ENCODE peak calls at places on chromosomes 1 and 21, in five cellular contexts. U is upper lobe of right lung, S is cardiac muscle cell, N is adrenal gland, V is GM23338. D is an unnamed sample.

GRCh38 chr1:24351918-24352637 is 32.9 kb downstream of the GRHL3 start:
- DNase-seq in U (no peak), S (no peak), N (no peak), V (no peak), D (no peak)

GRCh38 chr1:234989479-234990327 is 138.9 kb downstream of the TOMM20 start:
- DNase-seq in U (no peak), S (no peak), N (peak; percentile 46), V (no peak), D (no peak)

GRCh38 chr1:76090284-76091180 is 16.0 kb downstream of the ST6GALNAC3 start:
- DNase-seq in U (no peak), S (no peak), N (no peak), V (no peak), D (peak; percentile 40)

GRCh38 chr1:37630426-37631038 is 4.2 kb downstream of the RSPO1 start:
- DNase-seq in U (no peak), S (no peak), N (no peak), V (no peak), D (no peak)

GRCh38 chr21:33441489-33442477 is 38.0 kb downstream of the TMEM50B start:
- DNase-seq in U (no peak), S (peak; percentile 32), N (peak; percentile 76), V (no peak), D (peak; percentile 67)

GRCh38 chr1:215185067-215185620 is 102.6 kb downstream of the KCNK2 start:
- DNase-seq in U (no peak), S (no peak), N (no peak), V (no peak), D (no peak)

GRCh38 chr1:111769517-111770146 is 13.9 kb downstream of the DDX20 start:
- DNase-seq in U (no peak), S (peak; percentile 55), N (peak; percentile 64), V (peak; percentile 66), D (peak; percentile 55)

GRCh38 chr1:7509593-7509992 is 261.5 kb upstream of the VAMP3 start:
- DNase-seq in U (no peak), S (no peak), N (no peak), V (no peak), D (no peak)

GRCh38 chr21:41895643-41896493 is 16.7 kb upstream of the PRDM15 start:
- DNase-seq in U (no peak), S (no peak), N (no peak), V (peak; percentile 56), D (no peak)

GRCh38 chr1:189606795-189607476 is 870.7 kb downstream of the BRINP3 start:
- DNase-seq in U (no peak), S (no peak), N (no peak), V (no peak), D (no peak)

GRCh38 chr1:53826367-53826766 is 11.7 kb downstream of the NDC1 start:
- DNase-seq in U (no peak), S (no peak), N (no peak), V (peak; percentile 16), D (no peak)

GRCh38 chr1:242811092-242811840 is 286.8 kb upstream of the PLD5 start:
- DNase-seq in U (no peak), S (no peak), N (no peak), V (no peak), D (no peak)

GRCh38 chr1:228429698-228430097 is 13.0 kb upstream of the TRIM17 start:
- DNase-seq in U (no peak), S (no peak), N (no peak), V (no peak), D (no peak)

GRCh38 chr1:40697436-40697835 is 5.9 kb downstream of the NFYC start:
- DNase-seq in U (no peak), S (no peak), N (no peak), V (no peak), D (no peak)

GRCh38 chr1:185342017-185342416 is 25.0 kb upstream of the IVNS1ABP start:
- DNase-seq in U (no peak), S (no peak), N (no peak), V (no peak), D (no peak)

GRCh38 chr1:46520063-46520911 is 30.7 kb downstream of the DMBX1 start:
- DNase-seq in U (peak; percentile 76), S (peak; percentile 82), N (no peak), V (peak; percentile 64), D (no peak)

GRCh38 chr1:113912594-113913311 is 7.6 kb downstream of the DCLRE1B start:
- DNase-seq in U (no peak), S (no peak), N (peak; percentile 62), V (no peak), D (peak; percentile 22)

GRCh38 chr1:231053493-231054162 is 13.6 kb upstream of the FAM89A start:
- DNase-seq in U (no peak), S (no peak), N (peak; percentile 90), V (no peak), D (peak; percentile 79)

GRCh38 chr1:182974792-182975191 is 21.8 kb upstream of the SHCBP1L start:
- DNase-seq in U (no peak), S (no peak), N (no peak), V (peak; percentile 21), D (no peak)

GRCh38 chr1:178560871-178561376 is 48.0 kb downstream of the TEX35 start:
- DNase-seq in U (no peak), S (no peak), N (no peak), V (no peak), D (no peak)

GRCh38 chr1:84715620-84716019 is 25.4 kb upstream of the SSX2IP start:
- DNase-seq in U (no peak), S (no peak), N (peak; percentile 58), V (no peak), D (no peak)

GRCh38 chr1:117595993-117596720 is 9.7 kb upstream of the TENT5C start:
- DNase-seq in U (peak; percentile 21), S (no peak), N (no peak), V (no peak), D (no peak)

GRCh38 chr1:212792396-212792908 is 758 bp downstream of the TATDN3 start:
- DNase-seq in U (no peak), S (no peak), N (no peak), V (no peak), D (no peak)

GRCh38 chr1:78839704-78840277 is 166.7 kb downstream of the ADGRL4 start:
- DNase-seq in U (no peak), S (peak; percentile 66), N (peak; percentile 57), V (peak; percentile 74), D (peak; percentile 38)

GRCh38 chr1:185961664-185962063 is 227.5 kb downstream of the HMCN1 start:
- DNase-seq in U (no peak), S (no peak), N (no peak), V (no peak), D (no peak)

GRCh38 chr1:84855168-84855567 is 37.8 kb downstream of the LPAR3 start:
- DNase-seq in U (no peak), S (no peak), N (no peak), V (no peak), D (no peak)

GRCh38 chr1:90175490-90176157 is 180.7 kb downstream of the ZNF326 start:
- DNase-seq in U (no peak), S (no peak), N (no peak), V (no peak), D (no peak)

GRCh38 chr1:153617677-153618076 is 1.6 kb upstream of the S100A14 start:
- DNase-seq in U (no peak), S (no peak), N (peak; percentile 89), V (peak; percentile 60), D (peak; percentile 82)

DNA sequence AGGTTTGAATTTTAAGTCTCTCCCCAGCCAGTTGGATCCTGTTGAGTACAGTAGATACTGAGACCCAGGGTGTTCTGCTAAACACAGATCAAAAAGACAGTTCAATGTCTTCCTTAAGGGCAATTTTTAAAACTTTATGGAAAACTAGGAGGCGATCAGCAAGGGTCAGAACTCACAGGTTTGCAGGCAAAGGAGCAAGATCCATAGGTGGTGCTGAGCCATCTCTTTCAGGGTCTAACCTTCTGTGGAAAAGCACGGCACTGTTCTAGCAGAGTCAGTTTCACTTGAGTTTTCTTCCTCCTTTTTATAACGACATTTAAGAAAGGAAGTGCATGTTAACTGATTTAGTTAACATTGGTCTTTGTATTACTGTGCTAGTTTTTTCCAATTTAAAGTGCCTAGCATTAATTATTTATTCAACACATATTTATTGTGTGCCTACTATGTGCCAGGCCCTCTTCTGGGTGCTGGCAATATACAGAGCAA is at the start of gene CD84:
- DNase-seq in U (no peak), S (no peak), N (no peak), V (no peak), D (no peak)
- H3K4me3 ChIP-seq in U (peak within 1 kb of the TSS; percentile 43), S (no peak within 1 kb of the TSS), N (no peak within 1 kb of the TSS), V (no peak within 1 kb of the TSS), D (no peak within 1 kb of the TSS)

GRCh38 chr1:221449194-221449593 is 292.7 kb downstream of the DUSP10 start:
- DNase-seq in U (no peak), S (no peak), N (no peak), V (no peak), D (no peak)

GRCh38 chr1:221439734-221440436 is 302.0 kb downstream of the DUSP10 start:
- DNase-seq in U (no peak), S (no peak), N (no peak), V (no peak), D (no peak)

GRCh38 chr1:221440658-221441057 is 301.2 kb downstream of the DUSP10 start:
- DNase-seq in U (no peak), S (peak; percentile 55), N (no peak), V (no peak), D (no peak)

GRCh38 chr1:221442056-221442455 is 299.8 kb downstream of the DUSP10 start:
- DNase-seq in U (no peak), S (no peak), N (no peak), V (no peak), D (no peak)

DNA sequence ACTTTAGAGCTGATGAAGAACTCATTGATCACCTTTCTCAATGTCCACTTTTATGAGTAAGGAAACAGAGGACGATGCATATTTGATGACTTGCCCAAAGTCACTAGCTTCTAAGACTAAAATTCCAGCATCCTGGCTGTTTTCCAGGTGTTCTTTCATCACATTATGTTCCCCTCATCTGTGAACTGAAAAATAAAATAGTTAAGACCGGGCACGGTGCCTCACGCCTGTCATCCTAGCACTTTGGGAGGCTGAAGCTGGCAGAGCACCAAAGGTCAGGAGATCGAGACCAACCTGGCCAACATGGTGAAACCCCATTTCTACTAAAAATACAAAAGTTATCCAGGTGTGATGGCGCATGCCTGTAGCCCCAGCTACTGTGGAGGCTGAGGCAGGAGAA is 297.5 kb downstream of the DUSP10 start:
- DNase-seq in U (no peak), S (no peak), N (no peak), V (no peak), D (no peak)
- H3K27ac ChIP-seq in U (no peak overlapping the region), S (no peak overlapping the region), N (no peak overlapping the region), V (no peak overlapping the region), D (no peak overlapping the region)

GRCh38 chr1:3222042-3222692 is 153.2 kb downstream of the PRDM16 start:
- DNase-seq in U (peak; percentile 81), S (peak; percentile 57), N (no peak), V (no peak), D (peak; percentile 88)
- H3K4me3 ChIP-seq in U (no peak overlapping the region), S (no peak overlapping the region), N (no peak overlapping the region), V (no peak overlapping the region), D (no peak overlapping the region)

DNA sequence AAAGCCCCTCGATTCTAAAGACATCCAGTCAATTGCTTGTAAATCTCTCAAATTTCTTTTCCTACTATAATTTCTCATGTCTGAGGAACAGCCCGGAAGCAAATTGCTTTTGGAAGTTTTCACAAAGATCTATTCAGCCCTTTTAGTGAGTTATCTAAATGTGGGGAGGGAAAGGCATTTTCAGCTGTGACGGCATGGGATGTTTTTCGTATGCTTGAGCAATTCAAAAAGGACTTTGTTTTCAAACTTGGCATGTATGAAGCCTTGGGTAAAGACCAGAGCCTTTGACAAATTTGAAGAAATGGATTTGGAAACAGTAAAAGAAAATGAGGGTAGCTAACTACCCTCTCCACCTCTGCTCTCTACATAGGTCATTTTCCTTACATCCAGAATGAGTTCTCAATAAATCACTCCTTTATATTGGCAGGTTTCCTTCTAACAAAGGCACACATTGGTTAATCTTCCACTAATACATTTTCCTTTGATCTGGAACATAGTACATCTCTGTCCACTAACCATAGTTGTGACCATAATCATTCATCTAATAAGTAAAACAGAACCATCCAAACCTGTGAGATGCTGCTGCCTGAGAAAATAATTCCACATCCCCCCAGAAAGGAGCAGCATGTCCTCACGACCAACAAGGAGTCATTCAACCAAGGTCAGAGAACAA is 66.1 kb upstream of the ADAM30 start:
- DNase-seq in U (no peak), S (no peak), N (no peak), V (no peak), D (no peak)
- H3K27ac ChIP-seq in U (peak overlapping the region; percentile 18), S (no peak overlapping the region), N (no peak overlapping the region), V (no peak overlapping the region), D (no peak overlapping the region)

D was measured in small intestine.